ENCODE peak calls at places on chromosomes 2 and 18, in seven cellular contexts. T is kidney tubule cell; P is stimulated activated CD8-positive, alpha-beta memory T cell treated with anti-CD3 and anti-CD28 coated beads, Interleukin-2, amount 100 ng/mL, for 48 hours; I is fibroblast of pulmonary artery; G is renal cortical epithelial cell; D is frontal cortex; V is SK-N-DZ. S is an unnamed sample.
A peak's percentile ranks its signal among the peaks of the same experiment; 100 is the strongest.

GRCh38 chr2:163943403-163944356 is 207.9 kb upstream of the FIGN start:
- DNase-seq in I (no peak), P (no peak), G (no peak), D (peak; percentile 12), T (peak; percentile 47), V (no peak), S (no peak)

GRCh38 chr2:26651458-26652155 is 10.4 kb upstream of the CIB4 start:
- DNase-seq in T (no peak), V (no peak), D (no peak), G (no peak), P (no peak), I (no peak), S (no peak)

GRCh38 chr2:69693472-69694450 is 48.2 kb upstream of the ANXA4 start:
- DNase-seq in V (no peak), P (no peak), G (no peak), I (no peak), T (no peak), D (no peak), S (no peak)

GRCh38 chr18:76462326-76462694 is 32.7 kb downstream of the ZNF516 start:
- DNase-seq in V (no peak), P (no peak), T (no peak), G (no peak), I (no peak), D (no peak), S (no peak)

GRCh38 chr18:74190086-74190485 is 41.8 kb downstream of the TIMM21 start:
- DNase-seq in I (no peak), T (no peak), G (no peak), P (no peak), V (no peak), D (no peak), S (no peak)

GRCh38 chr18:51044928-51045587 is 15.0 kb downstream of the SMAD4 start:
- DNase-seq in V (no peak), I (no peak), G (no peak), T (no peak), D (no peak), P (no peak), S (no peak)

GRCh38 chr18:60996822-60997221 is 336.4 kb upstream of the CDH20 start:
- DNase-seq in T (no peak), G (no peak), P (no peak), V (no peak), D (no peak), I (no peak), S (no peak)

GRCh38 chr2:208179028-208179609 is 10.7 kb downstream of the C2orf80 start:
- DNase-seq in T (no peak), I (no peak), P (no peak), G (peak; percentile 60), V (no peak), D (no peak), S (no peak)

GRCh38 chr2:8170552-8170951 is 511.3 kb upstream of the ID2 start:
- DNase-seq in V (no peak), D (no peak), P (no peak), G (no peak), T (no peak), I (no peak), S (no peak)

GRCh38 chr18:42001801-42002200 is 46.8 kb downstream of the PIK3C3 start:
- DNase-seq in G (no peak), D (no peak), V (no peak), I (peak; percentile 10), P (no peak), T (no peak), S (no peak)

GRCh38 chr2:83957001-83957400 is 502.1 kb downstream of the SUCLG1 start:
- DNase-seq in T (no peak), G (no peak), P (no peak), I (no peak), V (peak; percentile 30), D (no peak), S (no peak)

S was measured in GM12892.